ENCODE peak calls at places on chromosomes 2 and 18, in nine cellular contexts. One of them, this sample, is unnamed. For H3K27me3, the result is how much of the 10 kb centered on the place peaks cover.

GRCh38 chr18:56632070-56633022 is 6.0 kb downstream of the TXNL1 start:
- DNase-seq in GM12878: no peak
- DNase-seq in right atrium auricular region: no peak
- DNase-seq in colonic mucosa: no peak
- DNase-seq in body of pancreas: no peak
- DNase-seq in CD8-positive, alpha-beta T cell: no peak
- DNase-seq in CD4-positive, alpha-beta T cell: no peak
- DNase-seq in Peyer's patch: no peak
- DNase-seq in psoas muscle: no peak
- DNase-seq in this sample: no peak

GRCh38 chr2:147026664-147027278 is 818.1 kb upstream of the ACVR2A start:
- DNase-seq in colonic mucosa: no peak
- DNase-seq in CD4-positive, alpha-beta T cell: no peak
- DNase-seq in CD8-positive, alpha-beta T cell: no peak
- DNase-seq in body of pancreas: no peak
- DNase-seq in right atrium auricular region: no peak
- DNase-seq in GM12878: no peak
- DNase-seq in psoas muscle: no peak
- DNase-seq in Peyer's patch: no peak
- DNase-seq in this sample: no peak

GRCh38 chr2:50712569-50712968 is 319.4 kb downstream of the NRXN1 start:
- DNase-seq in GM12878: no peak
- DNase-seq in Peyer's patch: no peak
- DNase-seq in colonic mucosa: no peak
- DNase-seq in CD4-positive, alpha-beta T cell: no peak
- DNase-seq in body of pancreas: no peak
- DNase-seq in CD8-positive, alpha-beta T cell: no peak
- DNase-seq in right atrium auricular region: no peak
- DNase-seq in psoas muscle: no peak
- DNase-seq in this sample: no peak

GRCh38 chr18:32258558-32259204 is 68.8 kb downstream of the MEP1B start:
- DNase-seq in right atrium auricular region: no peak
- DNase-seq in body of pancreas: no peak
- DNase-seq in CD4-positive, alpha-beta T cell: no peak
- DNase-seq in colonic mucosa: no peak
- DNase-seq in psoas muscle: no peak
- DNase-seq in CD8-positive, alpha-beta T cell: no peak
- DNase-seq in GM12878: no peak
- DNase-seq in Peyer's patch: no peak
- DNase-seq in this sample: no peak

GRCh38 chr2:214069254-214069653 is 341.6 kb upstream of the VWC2L start:
- DNase-seq in CD4-positive, alpha-beta T cell: no peak
- DNase-seq in psoas muscle: no peak
- DNase-seq in Peyer's patch: no peak
- DNase-seq in CD8-positive, alpha-beta T cell: no peak
- DNase-seq in GM12878: no peak
- DNase-seq in right atrium auricular region: no peak
- DNase-seq in body of pancreas: no peak
- DNase-seq in colonic mucosa: no peak
- DNase-seq in this sample: peak

GRCh38 chr18:68056936-68057335 is 540.4 kb upstream of the DSEL start:
- DNase-seq in Peyer's patch: no peak
- DNase-seq in psoas muscle: no peak
- DNase-seq in body of pancreas: no peak
- DNase-seq in right atrium auricular region: no peak
- DNase-seq in CD4-positive, alpha-beta T cell: no peak
- DNase-seq in CD8-positive, alpha-beta T cell: no peak
- DNase-seq in GM12878: no peak
- DNase-seq in colonic mucosa: no peak
- DNase-seq in this sample: no peak

GRCh38 chr2:109526442-109526970 is 87.3 kb downstream of the SEPTIN10 start:
- DNase-seq in right atrium auricular region: no peak
- DNase-seq in psoas muscle: no peak
- DNase-seq in CD8-positive, alpha-beta T cell: no peak
- DNase-seq in Peyer's patch: no peak
- DNase-seq in CD4-positive, alpha-beta T cell: no peak
- DNase-seq in GM12878: no peak
- DNase-seq in colonic mucosa: no peak
- DNase-seq in body of pancreas: no peak
- DNase-seq in this sample: no peak

GRCh38 chr2:171923206-171923605 is 945 bp downstream of the HAT1 start:
- DNase-seq in right atrium auricular region: no peak
- DNase-seq in colonic mucosa: peak
- DNase-seq in psoas muscle: no peak
- DNase-seq in CD8-positive, alpha-beta T cell: no peak
- DNase-seq in CD4-positive, alpha-beta T cell: no peak
- DNase-seq in body of pancreas: peak
- DNase-seq in Peyer's patch: no peak
- DNase-seq in GM12878: no peak
- DNase-seq in this sample: peak

GRCh38 chr2:240139011-240139441 is 1.4 kb downstream of the OTOS start:
- DNase-seq in colonic mucosa: no peak
- DNase-seq in CD4-positive, alpha-beta T cell: peak
- DNase-seq in Peyer's patch: peak
- DNase-seq in GM12878: no peak
- DNase-seq in right atrium auricular region: no peak
- DNase-seq in CD8-positive, alpha-beta T cell: no peak
- DNase-seq in psoas muscle: no peak
- DNase-seq in body of pancreas: peak
- DNase-seq in this sample: no peak

GRCh38 chr2:188456114-188456909 is 164.6 kb downstream of the GULP1 start:
- DNase-seq in right atrium auricular region: no peak
- DNase-seq in GM12878: no peak
- DNase-seq in CD4-positive, alpha-beta T cell: no peak
- DNase-seq in Peyer's patch: no peak
- DNase-seq in psoas muscle: no peak
- DNase-seq in colonic mucosa: no peak
- DNase-seq in CD8-positive, alpha-beta T cell: no peak
- DNase-seq in body of pancreas: no peak
- DNase-seq in this sample: no peak

GRCh38 chr18:24987271-24987932 is 364.6 kb downstream of the ZNF521 start:
- DNase-seq in GM12878: no peak
- DNase-seq in psoas muscle: peak
- DNase-seq in right atrium auricular region: peak
- DNase-seq in body of pancreas: no peak
- DNase-seq in CD4-positive, alpha-beta T cell: no peak
- DNase-seq in Peyer's patch: no peak
- DNase-seq in colonic mucosa: no peak
- DNase-seq in CD8-positive, alpha-beta T cell: no peak
- DNase-seq in this sample: peak

GRCh38 chr18:69948919-69949537 is 1.4 kb upstream of the CD226 start:
- DNase-seq in Peyer's patch: no peak
- DNase-seq in right atrium auricular region: peak
- DNase-seq in GM12878: peak
- DNase-seq in CD4-positive, alpha-beta T cell: no peak
- DNase-seq in psoas muscle: no peak
- DNase-seq in body of pancreas: no peak
- DNase-seq in colonic mucosa: peak
- DNase-seq in CD8-positive, alpha-beta T cell: no peak
- DNase-seq in this sample: no peak

GRCh38 chr2:133717497-133717896 is 149.2 kb upstream of the NCKAP5 start:
- DNase-seq in right atrium auricular region: no peak
- DNase-seq in body of pancreas: no peak
- DNase-seq in GM12878: no peak
- DNase-seq in colonic mucosa: no peak
- DNase-seq in CD4-positive, alpha-beta T cell: no peak
- DNase-seq in psoas muscle: no peak
- DNase-seq in CD8-positive, alpha-beta T cell: no peak
- DNase-seq in Peyer's patch: no peak
- DNase-seq in this sample: peak

GRCh38 chr18:23401400-23402347 is 51.4 kb upstream of the RIOK3 start:
- DNase-seq in CD8-positive, alpha-beta T cell: no peak
- DNase-seq in colonic mucosa: peak
- DNase-seq in Peyer's patch: peak
- DNase-seq in psoas muscle: no peak
- DNase-seq in body of pancreas: peak
- DNase-seq in right atrium auricular region: no peak
- DNase-seq in CD4-positive, alpha-beta T cell: no peak
- DNase-seq in GM12878: no peak
- DNase-seq in this sample: peak

GRCh38 chr18:8293184-8293583 is 316.1 kb upstream of the RAB12 start:
- DNase-seq in CD4-positive, alpha-beta T cell: no peak
- DNase-seq in CD8-positive, alpha-beta T cell: no peak
- DNase-seq in GM12878: no peak
- DNase-seq in right atrium auricular region: no peak
- DNase-seq in Peyer's patch: no peak
- DNase-seq in colonic mucosa: no peak
- DNase-seq in psoas muscle: no peak
- DNase-seq in body of pancreas: no peak
- DNase-seq in this sample: no peak

GRCh38 chr2:222946700-222947278 is 86.0 kb downstream of the ACSL3 start:
- DNase-seq in colonic mucosa: no peak
- DNase-seq in GM12878: no peak
- DNase-seq in CD4-positive, alpha-beta T cell: no peak
- DNase-seq in CD8-positive, alpha-beta T cell: no peak
- DNase-seq in right atrium auricular region: no peak
- DNase-seq in body of pancreas: no peak
- DNase-seq in Peyer's patch: no peak
- DNase-seq in psoas muscle: no peak
- DNase-seq in this sample: no peak

GRCh38 chr18:26919656-26920055 is 54.1 kb upstream of the AQP4 start:
- DNase-seq in Peyer's patch: no peak
- DNase-seq in GM12878: no peak
- DNase-seq in CD4-positive, alpha-beta T cell: no peak
- DNase-seq in right atrium auricular region: no peak
- DNase-seq in psoas muscle: no peak
- DNase-seq in CD8-positive, alpha-beta T cell: no peak
- DNase-seq in body of pancreas: no peak
- DNase-seq in colonic mucosa: no peak
- DNase-seq in this sample: no peak

GRCh38 chr2:239472220-239472775 is 71.5 kb upstream of the HDAC4 start:
- DNase-seq in body of pancreas: no peak
- DNase-seq in psoas muscle: no peak
- DNase-seq in colonic mucosa: no peak
- DNase-seq in right atrium auricular region: no peak
- DNase-seq in Peyer's patch: no peak
- DNase-seq in GM12878: no peak
- DNase-seq in CD8-positive, alpha-beta T cell: no peak
- DNase-seq in CD4-positive, alpha-beta T cell: peak
- DNase-seq in this sample: no peak

GRCh38 chr2:27089111-27089954 is 2.8 kb downstream of the KHK start:
- DNase-seq in right atrium auricular region: no peak
- DNase-seq in GM12878: no peak
- DNase-seq in colonic mucosa: no peak
- DNase-seq in Peyer's patch: no peak
- DNase-seq in body of pancreas: no peak
- DNase-seq in psoas muscle: no peak
- DNase-seq in CD8-positive, alpha-beta T cell: no peak
- DNase-seq in CD4-positive, alpha-beta T cell: no peak
- DNase-seq in this sample: no peak

GRCh38 chr2:207819839-207820784 is 50.4 kb upstream of the FZD5 start:
- DNase-seq in right atrium auricular region: no peak
- DNase-seq in CD4-positive, alpha-beta T cell: no peak
- DNase-seq in colonic mucosa: peak
- DNase-seq in Peyer's patch: peak
- DNase-seq in psoas muscle: no peak
- DNase-seq in CD8-positive, alpha-beta T cell: no peak
- DNase-seq in body of pancreas: peak
- DNase-seq in GM12878: no peak
- DNase-seq in this sample: no peak

GRCh38 chr2:28311660-28312249 is 80.9 kb upstream of the FOSL2 start:
- DNase-seq in GM12878: no peak
- DNase-seq in body of pancreas: no peak
- DNase-seq in CD8-positive, alpha-beta T cell: no peak
- DNase-seq in right atrium auricular region: no peak
- DNase-seq in colonic mucosa: no peak
- DNase-seq in psoas muscle: no peak
- DNase-seq in CD4-positive, alpha-beta T cell: no peak
- DNase-seq in Peyer's patch: no peak
- DNase-seq in this sample: no peak

GRCh38 chr2:20482711-20483110 is 35.8 kb downstream of the RHOB start:
- DNase-seq in psoas muscle: no peak
- DNase-seq in CD4-positive, alpha-beta T cell: no peak
- DNase-seq in Peyer's patch: no peak
- DNase-seq in right atrium auricular region: no peak
- DNase-seq in body of pancreas: no peak
- DNase-seq in GM12878: no peak
- DNase-seq in colonic mucosa: no peak
- DNase-seq in CD8-positive, alpha-beta T cell: no peak
- DNase-seq in this sample: no peak

GRCh38 chr2:19358242-19359020 is at the start of gene OSR1:
- DNase-seq in CD4-positive, alpha-beta T cell: no peak
- DNase-seq in right atrium auricular region: peak
- DNase-seq in GM12878: no peak
- DNase-seq in body of pancreas: peak
- DNase-seq in colonic mucosa: peak
- DNase-seq in CD8-positive, alpha-beta T cell: no peak
- DNase-seq in psoas muscle: peak
- DNase-seq in Peyer's patch: peak
- DNase-seq in this sample: peak
- H3K27me3 ChIP-seq in CD4-positive, alpha-beta T cell: half or more
- H3K27me3 ChIP-seq in right atrium auricular region: under half
- H3K27me3 ChIP-seq in GM12878: half or more
- H3K27me3 ChIP-seq in body of pancreas: under half
- H3K27me3 ChIP-seq in colonic mucosa: under half
- H3K27me3 ChIP-seq in CD8-positive, alpha-beta T cell: half or more
- H3K27me3 ChIP-seq in psoas muscle: under half
- H3K27me3 ChIP-seq in Peyer's patch: under half
- H3K27me3 ChIP-seq in this sample: under half

GRCh38 chr2:219057709-219058540 is 2.8 kb downstream of the IHH start:
- DNase-seq in CD4-positive, alpha-beta T cell: peak
- DNase-seq in GM12878: no peak
- DNase-seq in Peyer's patch: peak
- DNase-seq in right atrium auricular region: peak
- DNase-seq in body of pancreas: peak
- DNase-seq in psoas muscle: peak
- DNase-seq in CD8-positive, alpha-beta T cell: peak
- DNase-seq in colonic mucosa: peak
- DNase-seq in this sample: peak
- H3K27me3 ChIP-seq in CD4-positive, alpha-beta T cell: half or more
- H3K27me3 ChIP-seq in GM12878: under half
- H3K27me3 ChIP-seq in Peyer's patch: under half
- H3K27me3 ChIP-seq in right atrium auricular region: under half
- H3K27me3 ChIP-seq in body of pancreas: under half
- H3K27me3 ChIP-seq in psoas muscle: under half
- H3K27me3 ChIP-seq in CD8-positive, alpha-beta T cell: under half
- H3K27me3 ChIP-seq in colonic mucosa: under half
- H3K27me3 ChIP-seq in this sample: under half

GRCh38 chr2:104872034-104872865 is 18.3 kb downstream of the POU3F3 start:
- DNase-seq in colonic mucosa: no peak
- DNase-seq in body of pancreas: no peak
- DNase-seq in right atrium auricular region: no peak
- DNase-seq in psoas muscle: no peak
- DNase-seq in GM12878: no peak
- DNase-seq in CD4-positive, alpha-beta T cell: no peak
- DNase-seq in Peyer's patch: no peak
- DNase-seq in CD8-positive, alpha-beta T cell: no peak
- DNase-seq in this sample: no peak
- H3K27me3 ChIP-seq in colonic mucosa: half or more
- H3K27me3 ChIP-seq in body of pancreas: under half
- H3K27me3 ChIP-seq in right atrium auricular region: under half
- H3K27me3 ChIP-seq in psoas muscle: under half
- H3K27me3 ChIP-seq in GM12878: under half
- H3K27me3 ChIP-seq in CD4-positive, alpha-beta T cell: half or more
- H3K27me3 ChIP-seq in Peyer's patch: under half
- H3K27me3 ChIP-seq in CD8-positive, alpha-beta T cell: under half
- H3K27me3 ChIP-seq in this sample: under half

DNA sequence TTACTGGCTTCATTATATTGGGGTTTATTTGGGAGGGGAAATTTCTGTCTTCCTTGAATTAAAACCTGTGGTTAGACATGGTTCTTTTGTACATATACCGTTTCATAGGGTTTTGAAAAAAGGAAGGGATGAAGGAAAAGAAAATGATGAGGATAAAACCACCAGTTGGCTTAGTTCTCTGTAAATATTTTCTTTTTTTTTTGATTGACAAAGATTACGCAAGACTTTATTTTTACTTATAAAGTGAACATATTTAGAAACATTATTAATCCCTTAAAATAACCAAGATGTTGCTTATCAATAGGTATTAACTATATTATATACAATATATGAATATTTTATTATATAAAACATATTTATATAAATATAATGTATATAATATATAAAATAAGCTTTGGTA is 45.1 kb upstream of the TUBA3E start:
- DNase-seq in psoas muscle: no peak
- DNase-seq in colonic mucosa: no peak
- DNase-seq in body of pancreas: no peak
- DNase-seq in GM12878: no peak
- DNase-seq in CD4-positive, alpha-beta T cell: no peak
- DNase-seq in CD8-positive, alpha-beta T cell: no peak
- DNase-seq in Peyer's patch: no peak
- DNase-seq in right atrium auricular region: no peak
- DNase-seq in this sample: no peak
- H3K27me3 ChIP-seq in psoas muscle: under half
- H3K27me3 ChIP-seq in colonic mucosa: under half
- H3K27me3 ChIP-seq in body of pancreas: under half
- H3K27me3 ChIP-seq in GM12878: under half
- H3K27me3 ChIP-seq in CD4-positive, alpha-beta T cell: under half
- H3K27me3 ChIP-seq in CD8-positive, alpha-beta T cell: under half
- H3K27me3 ChIP-seq in Peyer's patch: under half
- H3K27me3 ChIP-seq in right atrium auricular region: under half
- H3K27me3 ChIP-seq in this sample: under half